ENCODE peak calls at places on chromosomes 7 and 10, in four cellular contexts. One of them, this sample, is unnamed.

GRCh38 chr10:34994565-34995142 is 95.5 kb downstream of the CUL2 start:
- DNase-seq in H1: peak; percentile 77
- DNase-seq in SK-N-SH: peak; percentile 72
- DNase-seq in K562: peak; percentile 56
- DNase-seq in this sample: peak; percentile 74

GRCh38 chr7:36844374-36844773 is 120.1 kb upstream of the AOAH start:
- DNase-seq in H1: no peak
- DNase-seq in SK-N-SH: no peak
- DNase-seq in K562: no peak
- DNase-seq in this sample: no peak

GRCh38 chr7:50685445-50686070 is 97.1 kb downstream of the GRB10 start:
- DNase-seq in H1: no peak
- DNase-seq in SK-N-SH: no peak
- DNase-seq in K562: no peak
- DNase-seq in this sample: no peak

GRCh38 chr10:92490387-92490786 is 83.5 kb downstream of the IDE start:
- DNase-seq in H1: no peak
- DNase-seq in SK-N-SH: no peak
- DNase-seq in K562: no peak
- DNase-seq in this sample: no peak

GRCh38 chr7:26782501-26782900 is 81.9 kb downstream of the SKAP2 start:
- DNase-seq in H1: no peak
- DNase-seq in SK-N-SH: no peak
- DNase-seq in K562: no peak
- DNase-seq in this sample: no peak

GRCh38 chr10:99660662-99661369 is 1.5 kb downstream of the ENTPD7 start:
- DNase-seq in H1: no peak
- DNase-seq in SK-N-SH: no peak
- DNase-seq in K562: no peak
- DNase-seq in this sample: no peak

GRCh38 chr10:10792681-10793080 is 225.0 kb upstream of the CELF2 start:
- DNase-seq in H1: no peak
- DNase-seq in SK-N-SH: no peak
- DNase-seq in K562: no peak
- DNase-seq in this sample: no peak

GRCh38 chr10:15715619-15716227 is 4.0 kb downstream of the ITGA8 start:
- DNase-seq in H1: no peak
- DNase-seq in SK-N-SH: peak; percentile 55
- DNase-seq in K562: peak; percentile 51
- DNase-seq in this sample: peak; percentile 35

GRCh38 chr7:155590215-155591023 is 44.1 kb upstream of the CNPY1 start:
- DNase-seq in H1: no peak
- DNase-seq in SK-N-SH: peak; percentile 72
- DNase-seq in K562: peak; percentile 42
- DNase-seq in this sample: peak; percentile 29

GRCh38 chr10:71297343-71297742 is 21.7 kb upstream of the SLC29A3 start:
- DNase-seq in H1: no peak
- DNase-seq in SK-N-SH: no peak
- DNase-seq in K562: no peak
- DNase-seq in this sample: no peak

GRCh38 chr7:157801971-157802675 is 465.3 kb downstream of the DNAJB6 start:
- DNase-seq in H1: no peak
- DNase-seq in SK-N-SH: no peak
- DNase-seq in K562: no peak
- DNase-seq in this sample: no peak

GRCh38 chr10:48547981-48548380 is 56.9 kb downstream of the ARHGAP22 start:
- DNase-seq in H1: peak; percentile 39
- DNase-seq in SK-N-SH: no peak
- DNase-seq in K562: no peak
- DNase-seq in this sample: no peak

GRCh38 chr7:133339772-133340171 is 86.9 kb downstream of the EXOC4 start:
- DNase-seq in H1: no peak
- DNase-seq in SK-N-SH: no peak
- DNase-seq in K562: no peak
- DNase-seq in this sample: no peak

GRCh38 chr10:102780246-102780645 is 36.5 kb downstream of the WBP1L start:
- DNase-seq in H1: no peak
- DNase-seq in SK-N-SH: no peak
- DNase-seq in K562: no peak
- DNase-seq in this sample: no peak

GRCh38 chr10:27998178-27998953 is 513 bp downstream of the ODAD2 start:
- DNase-seq in H1: peak; percentile 82
- DNase-seq in SK-N-SH: peak; percentile 9
- DNase-seq in K562: no peak
- DNase-seq in this sample: peak; percentile 73

GRCh38 chr10:3149918-3150317 is 22.7 kb downstream of the PITRM1 start:
- DNase-seq in H1: no peak
- DNase-seq in SK-N-SH: no peak
- DNase-seq in K562: no peak
- DNase-seq in this sample: no peak

GRCh38 chr7:92748509-92748908 is 87.9 kb downstream of the CDK6 start:
- DNase-seq in H1: no peak
- DNase-seq in SK-N-SH: no peak
- DNase-seq in K562: no peak
- DNase-seq in this sample: no peak

GRCh38 chr7:151626422-151627115 is 106.9 kb upstream of the RHEB start:
- DNase-seq in H1: peak; percentile 48
- DNase-seq in SK-N-SH: peak; percentile 56
- DNase-seq in K562: no peak
- DNase-seq in this sample: peak; percentile 57

GRCh38 chr10:78623577-78624215 is 445.1 kb upstream of the ZMIZ1 start:
- DNase-seq in H1: no peak
- DNase-seq in SK-N-SH: no peak
- DNase-seq in K562: no peak
- DNase-seq in this sample: no peak

GRCh38 chr7:118194571-118194970 is 10.6 kb downstream of the LSM8 start:
- DNase-seq in H1: no peak
- DNase-seq in SK-N-SH: no peak
- DNase-seq in K562: no peak
- DNase-seq in this sample: no peak

GRCh38 chr10:35379226-35380137 is 43.2 kb downstream of the CCNY start:
- DNase-seq in H1: peak; percentile 55
- DNase-seq in SK-N-SH: no peak
- DNase-seq in K562: peak; percentile 91
- DNase-seq in this sample: peak; percentile 34

GRCh38 chr10:16481052-16481728 is 40.5 kb downstream of the C1QL3 start:
- DNase-seq in H1: no peak
- DNase-seq in SK-N-SH: no peak
- DNase-seq in K562: no peak
- DNase-seq in this sample: no peak

GRCh38 chr10:125157473-125157865 is 2.9 kb downstream of the CTBP2 start:
- DNase-seq in H1: peak; percentile 29
- DNase-seq in SK-N-SH: no peak
- DNase-seq in K562: no peak
- DNase-seq in this sample: no peak

GRCh38 chr10:45444976-45445898 is 71.2 kb downstream of the ALOX5 start:
- DNase-seq in H1: peak; percentile 47
- DNase-seq in SK-N-SH: no peak
- DNase-seq in K562: no peak
- DNase-seq in this sample: no peak

GRCh38 chr7:107242267-107242666 is 73.5 kb downstream of the HBP1 start:
- DNase-seq in H1: no peak
- DNase-seq in SK-N-SH: no peak
- DNase-seq in K562: no peak
- DNase-seq in this sample: no peak

GRCh38 chr10:71600856-71601255 is 118.7 kb downstream of the C10orf105 start:
- DNase-seq in H1: no peak
- DNase-seq in SK-N-SH: no peak
- DNase-seq in K562: no peak
- DNase-seq in this sample: no peak

GRCh38 chr7:20225384-20225783 is 8.2 kb upstream of the MACC1 start:
- DNase-seq in H1: no peak
- DNase-seq in SK-N-SH: no peak
- DNase-seq in K562: no peak
- DNase-seq in this sample: no peak

GRCh38 chr10:133009218-133009954 is 67.0 kb upstream of the CFAP46 start:
- DNase-seq in H1: no peak
- DNase-seq in SK-N-SH: no peak
- DNase-seq in K562: peak; percentile 19
- DNase-seq in this sample: no peak

GRCh38 chr10:26725837-26726727 is 28.6 kb downstream of the PDSS1 start:
- DNase-seq in H1: no peak
- DNase-seq in SK-N-SH: peak; percentile 63
- DNase-seq in K562: peak; percentile 59
- DNase-seq in this sample: no peak

GRCh38 chr7:149788300-149788851 is 15.0 kb upstream of the ZNF467 start:
- DNase-seq in H1: no peak
- DNase-seq in SK-N-SH: no peak
- DNase-seq in K562: no peak
- DNase-seq in this sample: no peak

DNA sequence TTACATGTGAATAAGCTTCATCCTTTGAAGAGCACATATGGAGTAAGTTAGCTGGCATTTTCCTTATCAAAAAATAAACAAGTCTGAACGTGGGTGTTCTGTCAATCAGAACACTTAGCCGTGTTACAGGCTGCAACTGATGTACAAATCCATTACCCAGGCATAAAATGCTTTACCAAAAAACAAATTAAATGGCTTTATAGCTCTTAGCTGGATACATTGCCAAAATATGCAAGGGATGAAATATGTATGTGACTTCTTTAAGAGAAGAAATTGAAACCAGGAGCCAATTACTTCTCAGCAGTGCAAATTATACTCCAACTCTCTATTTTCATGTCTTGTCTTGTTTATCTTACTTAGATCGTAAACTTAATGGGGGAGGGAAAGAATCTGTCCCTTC is 214.8 kb downstream of the DGKB start:
- DNase-seq in H1: no peak
- DNase-seq in SK-N-SH: peak; percentile 68
- DNase-seq in K562: no peak
- DNase-seq in this sample: no peak
- TF ChIP-seq TEAD4 in H1: no peak
- TF ChIP-seq TEAD4 in SK-N-SH: peak; percentile 32
- TF ChIP-seq TEAD4 in K562: no peak
- TF ChIP-seq TEAD4 in this sample: no peak

DNA sequence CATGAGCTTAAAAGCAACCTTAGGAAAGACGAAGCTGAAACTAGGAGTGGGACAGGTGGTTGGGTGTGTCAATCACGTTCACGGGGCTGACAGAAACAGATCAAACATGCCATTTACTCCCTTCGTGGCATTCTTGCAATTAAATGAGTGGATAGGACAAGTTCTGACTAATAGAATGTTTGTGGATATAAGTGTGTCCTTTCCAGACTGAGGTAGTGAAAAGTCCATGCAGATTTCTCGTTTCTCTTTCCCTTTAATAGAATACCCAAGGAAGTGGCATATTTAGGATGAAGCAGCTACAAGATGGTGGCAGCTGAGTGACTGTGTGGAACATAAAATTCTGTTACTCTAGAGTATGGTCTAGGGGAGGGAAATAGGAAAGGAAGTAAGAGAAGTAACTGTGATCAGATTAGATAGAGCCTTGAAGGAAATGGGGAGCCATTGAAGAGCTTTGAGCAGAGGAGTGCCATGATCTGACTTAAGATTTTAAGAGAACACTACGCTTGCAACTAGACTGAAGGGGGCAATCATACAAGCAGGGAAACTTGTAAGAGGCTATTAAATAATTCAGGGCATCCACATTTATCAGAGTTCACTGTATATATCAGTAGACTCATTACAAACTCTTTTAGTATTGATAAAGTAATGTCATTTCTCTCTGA is 46.3 kb upstream of the HYAL4 start:
- DNase-seq in H1: no peak
- DNase-seq in SK-N-SH: no peak
- DNase-seq in K562: no peak
- DNase-seq in this sample: no peak
- TF ChIP-seq TEAD4 in H1: no peak
- TF ChIP-seq TEAD4 in SK-N-SH: no peak
- TF ChIP-seq TEAD4 in K562: no peak
- TF ChIP-seq TEAD4 in this sample: no peak

GRCh38 chr10:69097729-69098128 is 9.8 kb downstream of the SRGN start:
- DNase-seq in H1: no peak
- DNase-seq in SK-N-SH: no peak
- DNase-seq in K562: no peak
- DNase-seq in this sample: no peak

GRCh38 chr10:69096045-69096444 is 8.1 kb downstream of the SRGN start:
- DNase-seq in H1: no peak
- DNase-seq in SK-N-SH: no peak
- DNase-seq in K562: no peak
- DNase-seq in this sample: no peak

GRCh38 chr10:69090687-69091450 is 3.0 kb downstream of the SRGN start:
- DNase-seq in H1: no peak
- DNase-seq in SK-N-SH: no peak
- DNase-seq in K562: no peak
- DNase-seq in this sample: no peak

GRCh38 chr10:69092959-69093850 is 5.3 kb downstream of the SRGN start:
- DNase-seq in H1: peak; percentile 84
- DNase-seq in SK-N-SH: peak; percentile 65
- DNase-seq in K562: peak; percentile 74
- DNase-seq in this sample: peak; percentile 74

GRCh38 chr10:69093933-69094332 is 6.0 kb downstream of the SRGN start:
- DNase-seq in H1: no peak
- DNase-seq in SK-N-SH: no peak
- DNase-seq in K562: peak; percentile 48
- DNase-seq in this sample: no peak
- TF ChIP-seq TEAD4 in H1: no peak
- TF ChIP-seq TEAD4 in SK-N-SH: no peak
- TF ChIP-seq TEAD4 in K562: no peak
- TF ChIP-seq TEAD4 in this sample: no peak

GRCh38 chr7:128351296-128352123 is 7.8 kb upstream of the RBM28 start:
- DNase-seq in H1: peak; percentile 74
- DNase-seq in SK-N-SH: peak; percentile 48
- DNase-seq in K562: no peak
- DNase-seq in this sample: peak; percentile 54

GRCh38 chr7:128352138-128352537 is 8.4 kb upstream of the RBM28 start:
- DNase-seq in H1: peak; percentile 90
- DNase-seq in SK-N-SH: peak; percentile 63
- DNase-seq in K562: no peak
- DNase-seq in this sample: peak; percentile 88

GRCh38 chr7:128353610-128354009 is 7.9 kb downstream of the PRRT4 start:
- DNase-seq in H1: no peak
- DNase-seq in SK-N-SH: no peak
- DNase-seq in K562: no peak
- DNase-seq in this sample: no peak

GRCh38 chr7:128353189-128353588 is 8.3 kb downstream of the PRRT4 start:
- DNase-seq in H1: no peak
- DNase-seq in SK-N-SH: peak; percentile 30
- DNase-seq in K562: peak; percentile 68
- DNase-seq in this sample: no peak

DNA sequence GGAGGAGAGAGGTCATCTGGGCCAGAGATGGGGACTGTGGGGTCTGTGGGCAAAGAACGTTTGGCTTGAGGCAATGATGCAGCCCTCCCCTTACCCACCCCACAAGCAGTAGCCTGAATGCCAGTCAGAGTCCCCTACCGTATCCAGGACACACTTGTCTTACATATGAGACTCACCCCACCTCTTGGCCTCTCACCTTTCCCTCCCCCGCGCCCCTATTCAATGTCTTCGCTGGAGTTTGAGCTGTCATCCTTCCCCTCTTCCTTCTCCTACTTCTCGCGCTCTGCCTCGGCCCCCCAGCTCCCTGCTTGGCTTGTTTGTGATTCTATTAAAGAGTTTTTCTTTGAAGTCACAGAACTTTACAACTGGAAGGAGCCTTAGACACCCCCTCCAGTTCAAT is 8.9 kb downstream of the PRRT4 start:
- DNase-seq in H1: no peak
- DNase-seq in SK-N-SH: no peak
- DNase-seq in K562: peak; percentile 56
- DNase-seq in this sample: no peak
- TF ChIP-seq TEAD4 in H1: no peak
- TF ChIP-seq TEAD4 in SK-N-SH: no peak
- TF ChIP-seq TEAD4 in K562: no peak
- TF ChIP-seq TEAD4 in this sample: no peak

GRCh38 chr10:110918633-110919348 is at the start of gene BBIP1:
- DNase-seq in H1: peak; percentile 90
- DNase-seq in SK-N-SH: peak; percentile 89
- DNase-seq in K562: no peak
- DNase-seq in this sample: no peak
- TF ChIP-seq TEAD4 in H1: no peak
- TF ChIP-seq TEAD4 in SK-N-SH: peak; percentile 18
- TF ChIP-seq TEAD4 in K562: peak; percentile 4
- TF ChIP-seq TEAD4 in this sample: no peak